ENCODE peak calls at places on chromosome 2, in nine cellular contexts. One of them, this sample, is unnamed. For H3K27me3 and H3K9me3, the result is how much of the 10 kb centered on the place peaks cover.

GRCh38 chr2:239605976-239606375 is 205.2 kb upstream of the HDAC4 start:
- DNase-seq in spleen: no peak
- DNase-seq in esophagus squamous epithelium: no peak
- DNase-seq in heart left ventricle: peak
- DNase-seq in body of pancreas: no peak
- DNase-seq in H9: no peak
- DNase-seq in hepatocyte: no peak
- DNase-seq in Caco-2: no peak
- DNase-seq in sigmoid colon: peak
- DNase-seq in this sample: no peak

GRCh38 chr2:27808418-27808817 is 36.9 kb downstream of the MRPL33 start:
- DNase-seq in spleen: no peak
- DNase-seq in esophagus squamous epithelium: no peak
- DNase-seq in heart left ventricle: no peak
- DNase-seq in body of pancreas: no peak
- DNase-seq in H9: no peak
- DNase-seq in hepatocyte: no peak
- DNase-seq in Caco-2: no peak
- DNase-seq in sigmoid colon: no peak
- DNase-seq in this sample: no peak

GRCh38 chr2:74552914-74553811 is 579 bp downstream of the LOXL3 start:
- DNase-seq in spleen: peak
- DNase-seq in esophagus squamous epithelium: no peak
- DNase-seq in heart left ventricle: no peak
- DNase-seq in body of pancreas: no peak
- DNase-seq in H9: peak
- DNase-seq in hepatocyte: peak
- DNase-seq in Caco-2: no peak
- DNase-seq in sigmoid colon: peak
- DNase-seq in this sample: no peak

GRCh38 chr2:34997779-34998178 is 1357.8 kb upstream of the CRIM1 start:
- DNase-seq in spleen: no peak
- DNase-seq in esophagus squamous epithelium: no peak
- DNase-seq in heart left ventricle: no peak
- DNase-seq in body of pancreas: no peak
- DNase-seq in H9: no peak
- DNase-seq in hepatocyte: no peak
- DNase-seq in Caco-2: no peak
- DNase-seq in sigmoid colon: no peak
- DNase-seq in this sample: no peak

GRCh38 chr2:152176113-152176714 is 651 bp upstream of the STAM2 start:
- DNase-seq in spleen: no peak
- DNase-seq in esophagus squamous epithelium: no peak
- DNase-seq in heart left ventricle: no peak
- DNase-seq in body of pancreas: no peak
- DNase-seq in H9: no peak
- DNase-seq in hepatocyte: no peak
- DNase-seq in Caco-2: no peak
- DNase-seq in sigmoid colon: no peak
- DNase-seq in this sample: no peak

GRCh38 chr2:25250331-25251031 is 82.1 kb upstream of the POMC start:
- DNase-seq in spleen: no peak
- DNase-seq in esophagus squamous epithelium: no peak
- DNase-seq in heart left ventricle: no peak
- DNase-seq in body of pancreas: no peak
- DNase-seq in H9: no peak
- DNase-seq in hepatocyte: peak
- DNase-seq in Caco-2: no peak
- DNase-seq in sigmoid colon: no peak
- DNase-seq in this sample: no peak

GRCh38 chr2:10559825-10560224 is 111.7 kb upstream of the ODC1 start:
- DNase-seq in spleen: peak
- DNase-seq in esophagus squamous epithelium: no peak
- DNase-seq in heart left ventricle: no peak
- DNase-seq in body of pancreas: no peak
- DNase-seq in H9: no peak
- DNase-seq in hepatocyte: no peak
- DNase-seq in Caco-2: no peak
- DNase-seq in sigmoid colon: no peak
- DNase-seq in this sample: no peak

GRCh38 chr2:235287369-235287722 is 206.5 kb upstream of the AGAP1 start:
- DNase-seq in spleen: no peak
- DNase-seq in esophagus squamous epithelium: no peak
- DNase-seq in heart left ventricle: no peak
- DNase-seq in body of pancreas: no peak
- DNase-seq in H9: no peak
- DNase-seq in hepatocyte: no peak
- DNase-seq in Caco-2: no peak
- DNase-seq in sigmoid colon: no peak
- DNase-seq in this sample: peak

GRCh38 chr2:206642075-206643025 is at the start of gene FAM237A:
- DNase-seq in spleen: no peak
- DNase-seq in esophagus squamous epithelium: no peak
- DNase-seq in heart left ventricle: peak
- DNase-seq in body of pancreas: peak
- DNase-seq in H9: peak
- DNase-seq in hepatocyte: peak
- DNase-seq in Caco-2: no peak
- DNase-seq in sigmoid colon: no peak
- DNase-seq in this sample: peak

GRCh38 chr2:36801088-36801487 is 104.6 kb downstream of the VIT start:
- DNase-seq in spleen: no peak
- DNase-seq in esophagus squamous epithelium: no peak
- DNase-seq in heart left ventricle: no peak
- DNase-seq in body of pancreas: no peak
- DNase-seq in H9: no peak
- DNase-seq in hepatocyte: no peak
- DNase-seq in Caco-2: no peak
- DNase-seq in sigmoid colon: no peak
- DNase-seq in this sample: no peak

GRCh38 chr2:36798724-36799123 is 102.2 kb downstream of the VIT start:
- DNase-seq in spleen: no peak
- DNase-seq in esophagus squamous epithelium: no peak
- DNase-seq in heart left ventricle: no peak
- DNase-seq in body of pancreas: no peak
- DNase-seq in H9: no peak
- DNase-seq in hepatocyte: no peak
- DNase-seq in Caco-2: no peak
- DNase-seq in sigmoid colon: no peak
- DNase-seq in this sample: no peak

GRCh38 chr2:36800381-36800780 is 103.9 kb downstream of the VIT start:
- DNase-seq in spleen: no peak
- DNase-seq in esophagus squamous epithelium: no peak
- DNase-seq in heart left ventricle: no peak
- DNase-seq in body of pancreas: no peak
- DNase-seq in H9: no peak
- DNase-seq in hepatocyte: no peak
- DNase-seq in Caco-2: no peak
- DNase-seq in sigmoid colon: no peak
- DNase-seq in this sample: no peak

GRCh38 chr2:36792947-36793346 is 96.4 kb downstream of the VIT start:
- DNase-seq in spleen: no peak
- DNase-seq in esophagus squamous epithelium: no peak
- DNase-seq in heart left ventricle: no peak
- DNase-seq in body of pancreas: no peak
- DNase-seq in H9: no peak
- DNase-seq in hepatocyte: no peak
- DNase-seq in Caco-2: no peak
- DNase-seq in sigmoid colon: no peak
- DNase-seq in this sample: no peak

GRCh38 chr2:36797324-36798070 is 101.0 kb downstream of the VIT start:
- DNase-seq in spleen: no peak
- DNase-seq in esophagus squamous epithelium: no peak
- DNase-seq in heart left ventricle: no peak
- DNase-seq in body of pancreas: no peak
- DNase-seq in H9: no peak
- DNase-seq in hepatocyte: no peak
- DNase-seq in Caco-2: no peak
- DNase-seq in sigmoid colon: no peak
- DNase-seq in this sample: no peak
- H3K27me3 ChIP-seq in spleen: under half
- H3K27me3 ChIP-seq in esophagus squamous epithelium: under half
- H3K27me3 ChIP-seq in heart left ventricle: under half
- H3K27me3 ChIP-seq in body of pancreas: under half
- H3K27me3 ChIP-seq in H9: under half
- H3K27me3 ChIP-seq in hepatocyte: under half
- H3K27me3 ChIP-seq in Caco-2: under half
- H3K27me3 ChIP-seq in sigmoid colon: under half
- H3K27me3 ChIP-seq in this sample: under half

GRCh38 chr2:179995735-179996134 is 11.4 kb downstream of the CWC22 start:
- DNase-seq in spleen: no peak
- DNase-seq in esophagus squamous epithelium: no peak
- DNase-seq in heart left ventricle: no peak
- DNase-seq in body of pancreas: no peak
- DNase-seq in H9: no peak
- DNase-seq in hepatocyte: no peak
- DNase-seq in Caco-2: no peak
- DNase-seq in sigmoid colon: no peak
- DNase-seq in this sample: no peak
- TF ChIP-seq CTCF in spleen: no peak
- TF ChIP-seq CTCF in esophagus squamous epithelium: no peak
- TF ChIP-seq CTCF in heart left ventricle: no peak
- TF ChIP-seq CTCF in body of pancreas: no peak
- TF ChIP-seq CTCF in H9: no peak
- TF ChIP-seq CTCF in hepatocyte: no peak
- TF ChIP-seq CTCF in Caco-2: no peak
- TF ChIP-seq CTCF in sigmoid colon: no peak
- TF ChIP-seq CTCF in this sample: no peak

GRCh38 chr2:228747478-228747877 is 523.6 kb downstream of the PID1 start:
- DNase-seq in spleen: no peak
- DNase-seq in esophagus squamous epithelium: no peak
- DNase-seq in heart left ventricle: no peak
- DNase-seq in body of pancreas: no peak
- DNase-seq in H9: no peak
- DNase-seq in hepatocyte: no peak
- DNase-seq in Caco-2: no peak
- DNase-seq in sigmoid colon: no peak
- DNase-seq in this sample: no peak
- H3K9me3 ChIP-seq in spleen: under half
- H3K9me3 ChIP-seq in esophagus squamous epithelium: under half
- H3K9me3 ChIP-seq in heart left ventricle: under half
- H3K9me3 ChIP-seq in body of pancreas: under half
- H3K9me3 ChIP-seq in H9: under half
- H3K9me3 ChIP-seq in hepatocyte: under half
- H3K9me3 ChIP-seq in Caco-2: under half
- H3K9me3 ChIP-seq in sigmoid colon: under half
- H3K9me3 ChIP-seq in this sample: under half

DNA sequence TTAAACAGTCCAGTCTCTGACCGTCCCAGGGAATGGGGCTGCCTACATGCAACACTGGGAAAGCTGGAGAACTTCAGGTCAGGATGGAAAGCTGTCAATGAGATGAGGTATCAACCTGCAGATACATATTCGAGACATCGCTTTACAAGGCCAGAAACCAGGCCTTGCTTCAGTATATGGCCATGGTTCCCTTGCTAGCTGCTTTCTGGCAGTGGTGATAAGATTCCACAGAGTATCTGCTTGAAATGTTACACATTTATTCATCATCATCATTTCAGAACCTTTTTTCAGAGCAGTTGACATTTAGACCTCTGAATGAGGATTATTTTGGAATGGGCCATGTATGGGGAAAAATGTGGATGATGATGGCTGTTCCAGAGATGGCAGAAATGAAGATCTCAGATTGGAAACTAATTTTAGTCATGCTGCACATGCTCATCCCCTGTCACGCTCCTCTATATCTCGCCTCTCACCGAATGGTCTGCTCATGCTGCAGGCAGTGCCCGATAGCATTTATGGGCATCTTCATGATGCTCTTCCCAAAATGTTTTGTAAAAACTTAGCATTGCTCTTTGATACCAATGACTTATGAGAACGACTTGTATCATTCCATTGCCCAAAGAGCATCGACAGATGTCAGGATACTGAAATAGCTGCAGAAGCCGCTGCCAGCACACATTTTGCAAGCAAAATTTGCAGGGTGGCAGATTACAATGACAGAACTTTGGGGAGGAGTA is 14.0 kb upstream of the BMP10 start:
- DNase-seq in spleen: no peak
- DNase-seq in esophagus squamous epithelium: no peak
- DNase-seq in heart left ventricle: no peak
- DNase-seq in body of pancreas: no peak
- DNase-seq in H9: no peak
- DNase-seq in hepatocyte: no peak
- DNase-seq in Caco-2: no peak
- DNase-seq in sigmoid colon: no peak
- DNase-seq in this sample: no peak
- H3K27me3 ChIP-seq in spleen: under half
- H3K27me3 ChIP-seq in esophagus squamous epithelium: under half
- H3K27me3 ChIP-seq in heart left ventricle: under half
- H3K27me3 ChIP-seq in body of pancreas: under half
- H3K27me3 ChIP-seq in H9: under half
- H3K27me3 ChIP-seq in hepatocyte: under half
- H3K27me3 ChIP-seq in Caco-2: under half
- H3K27me3 ChIP-seq in sigmoid colon: under half
- H3K27me3 ChIP-seq in this sample: under half

GRCh38 chr2:119960821-119961220 is 52.1 kb upstream of the EPB41L5 start:
- DNase-seq in spleen: no peak
- DNase-seq in esophagus squamous epithelium: no peak
- DNase-seq in heart left ventricle: no peak
- DNase-seq in body of pancreas: no peak
- DNase-seq in H9: no peak
- DNase-seq in hepatocyte: no peak
- DNase-seq in Caco-2: no peak
- DNase-seq in sigmoid colon: no peak
- DNase-seq in this sample: no peak

GRCh38 chr2:119958642-119959268 is 54.1 kb upstream of the EPB41L5 start:
- DNase-seq in spleen: no peak
- DNase-seq in esophagus squamous epithelium: no peak
- DNase-seq in heart left ventricle: no peak
- DNase-seq in body of pancreas: no peak
- DNase-seq in H9: no peak
- DNase-seq in hepatocyte: no peak
- DNase-seq in Caco-2: no peak
- DNase-seq in sigmoid colon: no peak
- DNase-seq in this sample: no peak
- TF ChIP-seq CTCF in spleen: no peak
- TF ChIP-seq CTCF in esophagus squamous epithelium: no peak
- TF ChIP-seq CTCF in heart left ventricle: no peak
- TF ChIP-seq CTCF in body of pancreas: no peak
- TF ChIP-seq CTCF in H9: no peak
- TF ChIP-seq CTCF in hepatocyte: no peak
- TF ChIP-seq CTCF in Caco-2: no peak
- TF ChIP-seq CTCF in sigmoid colon: no peak
- TF ChIP-seq CTCF in this sample: no peak

DNA sequence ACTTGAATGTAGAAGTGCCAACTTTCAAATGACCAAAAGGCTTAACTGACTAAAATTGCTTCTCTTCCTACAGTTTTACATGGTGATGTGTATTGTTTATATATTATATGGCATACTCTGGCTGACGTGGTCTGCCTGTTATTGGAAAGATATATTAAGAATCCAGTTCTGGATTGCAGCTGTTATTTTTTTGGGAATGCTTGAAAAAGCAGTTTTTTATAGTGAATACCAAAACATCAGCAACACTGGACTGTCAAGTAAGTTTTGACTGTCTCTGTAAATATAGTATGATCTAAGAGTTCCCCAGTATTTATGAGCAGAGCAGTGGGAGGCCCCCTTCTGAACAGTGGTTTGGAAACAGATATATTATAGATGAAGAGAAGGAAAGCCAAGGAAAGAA is 26.2 kb downstream of the TMEM87B start:
- DNase-seq in spleen: no peak
- DNase-seq in esophagus squamous epithelium: no peak
- DNase-seq in heart left ventricle: no peak
- DNase-seq in body of pancreas: no peak
- DNase-seq in H9: no peak
- DNase-seq in hepatocyte: no peak
- DNase-seq in Caco-2: no peak
- DNase-seq in sigmoid colon: no peak
- DNase-seq in this sample: no peak
- H3K9me3 ChIP-seq in spleen: under half
- H3K9me3 ChIP-seq in esophagus squamous epithelium: under half
- H3K9me3 ChIP-seq in heart left ventricle: under half
- H3K9me3 ChIP-seq in body of pancreas: under half
- H3K9me3 ChIP-seq in H9: under half
- H3K9me3 ChIP-seq in hepatocyte: under half
- H3K9me3 ChIP-seq in Caco-2: under half
- H3K9me3 ChIP-seq in sigmoid colon: under half
- H3K9me3 ChIP-seq in this sample: under half